ENCODE peak calls at places on chromosomes 13 and 19, in seven cellular contexts. Y is heart right ventricle, O is endodermal cell, S is spleen, N is Caco-2, U is A549, M is testis. G is an unnamed sample.

GRCh38 chr13:103187621-103188020 is 121.4 kb upstream of the SLC10A2 start:
- DNase-seq in Y (no peak), O (no peak), S (no peak), N (peak), U (no peak), M (no peak), G (peak)

GRCh38 chr19:29966594-29967249 is 24.7 kb downstream of the URI1 start:
- DNase-seq in Y (no peak), O (no peak), S (no peak), N (no peak), U (no peak), M (no peak), G (no peak)

GRCh38 chr19:33325920-33326319 is 23.6 kb upstream of the CEBPA start:
- DNase-seq in Y (no peak), O (no peak), S (no peak), N (no peak), U (no peak), M (no peak), G (no peak)

GRCh38 chr13:38783992-38784875 is 97.4 kb downstream of the FREM2 start:
- DNase-seq in Y (no peak), O (no peak), S (no peak), N (no peak), U (no peak), M (no peak), G (no peak)

GRCh38 chr13:76837811-76838210 is 48.4 kb downstream of the KCTD12 start:
- DNase-seq in Y (no peak), O (no peak), S (no peak), N (no peak), U (no peak), M (no peak), G (no peak)

GRCh38 chr19:12866416-12867119 is 14.7 kb downstream of the DNASE2 start:
- DNase-seq in Y (no peak), O (peak), S (no peak), N (no peak), U (no peak), M (no peak), G (no peak)

GRCh38 chr19:10228925-10229324 is 2.2 kb downstream of the S1PR2 start:
- DNase-seq in Y (peak), O (peak), S (no peak), N (peak), U (peak), M (no peak), G (peak)

GRCh38 chr13:44437356-44438233 is 64.0 kb downstream of the SERP2 start:
- DNase-seq in Y (no peak), O (peak), S (no peak), N (no peak), U (no peak), M (no peak), G (no peak)

GRCh38 chr13:97477824-97478223 is 43.9 kb downstream of the RAP2A start:
- DNase-seq in Y (no peak), O (no peak), S (no peak), N (no peak), U (no peak), M (no peak), G (no peak)

GRCh38 chr13:32142956-32143375 is 111.4 kb downstream of the FRY start:
- DNase-seq in Y (no peak), O (peak), S (no peak), N (peak), U (no peak), M (no peak), G (no peak)

DNA sequence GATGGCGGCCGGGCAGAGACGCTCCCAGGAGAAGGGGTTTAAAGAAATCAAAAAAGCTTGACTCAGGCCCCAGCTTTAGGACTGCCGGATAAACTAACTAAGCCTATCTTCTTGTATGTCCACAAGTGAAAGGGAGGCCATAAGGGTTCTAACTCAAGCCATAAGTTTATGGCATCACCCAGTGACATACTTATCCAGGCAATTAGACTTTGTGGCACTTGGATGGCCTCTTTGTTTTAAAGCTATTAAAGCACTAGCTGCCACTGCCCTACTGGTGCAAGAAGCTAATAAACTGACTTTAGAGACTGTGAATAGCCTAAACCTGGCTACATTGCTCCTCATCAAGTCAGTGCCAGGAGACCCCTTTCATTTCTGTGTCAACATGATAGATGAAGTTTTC is 102.1 kb downstream of the ZNF429 start:
- DNase-seq in Y (no peak), O (no peak), S (no peak), N (no peak), U (no peak), M (no peak), G (no peak)
- H3K4me3 ChIP-seq in Y (no peak), O (no peak), S (no peak), N (no peak), U (no peak), M (no peak), G (no peak)

GRCh38 chr13:33287142-33287882 is 1.8 kb upstream of the STARD13 start:
- DNase-seq in Y (no peak), O (no peak), S (no peak), N (no peak), U (no peak), M (no peak), G (no peak)

GRCh38 chr13:33284916-33285315 is 639 bp downstream of the STARD13 start:
- DNase-seq in Y (no peak), O (no peak), S (no peak), N (no peak), U (no peak), M (no peak), G (no peak)

GRCh38 chr13:33284016-33284415 is 1.5 kb downstream of the STARD13 start:
- DNase-seq in Y (no peak), O (no peak), S (no peak), N (no peak), U (no peak), M (no peak), G (no peak)

GRCh38 chr13:33286143-33286542 is 588 bp upstream of the STARD13 start:
- DNase-seq in Y (no peak), O (no peak), S (no peak), N (no peak), U (no peak), M (peak), G (no peak)

DNA sequence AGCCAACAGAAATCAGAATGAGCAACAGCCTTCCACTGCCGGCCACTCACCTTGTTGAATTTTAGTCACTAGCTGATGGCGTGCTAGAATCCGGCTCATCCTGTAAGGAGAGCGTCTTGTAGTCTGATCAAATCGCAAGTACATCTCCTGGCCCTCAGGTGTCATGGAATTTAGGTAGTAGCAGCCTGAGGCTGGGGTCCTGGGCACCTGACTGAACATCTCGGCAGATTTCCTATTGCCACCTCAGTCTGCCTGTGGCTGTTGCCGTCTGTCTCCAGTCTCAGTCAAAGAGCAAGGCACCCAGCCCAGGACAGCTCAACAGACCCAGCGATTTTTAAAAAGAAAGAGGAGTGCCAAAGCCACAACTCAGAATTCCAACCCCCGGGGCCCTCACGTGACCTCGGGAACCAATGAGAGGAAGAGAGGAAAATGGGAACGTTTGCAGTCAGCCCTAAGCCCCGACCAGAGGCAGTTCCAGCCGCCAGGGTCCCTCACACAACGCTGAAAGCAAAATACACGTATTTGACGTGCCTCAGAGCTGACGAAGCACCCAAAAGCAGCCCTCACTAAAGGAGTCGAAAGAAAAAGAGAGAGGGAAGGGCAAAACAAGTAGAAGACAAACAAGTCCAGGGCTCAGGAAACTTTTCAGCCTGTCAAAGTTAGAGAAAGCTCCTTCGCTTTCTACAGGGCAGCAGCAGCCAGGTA is at the start of gene STARD13:
- DNase-seq in Y (peak), O (peak), S (peak), N (peak), U (peak), M (peak), G (no peak)
- TF ChIP-seq CTCF in Y (peak), O (peak), S (peak), N (peak), U (no peak), M (peak), G (no peak)

DNA sequence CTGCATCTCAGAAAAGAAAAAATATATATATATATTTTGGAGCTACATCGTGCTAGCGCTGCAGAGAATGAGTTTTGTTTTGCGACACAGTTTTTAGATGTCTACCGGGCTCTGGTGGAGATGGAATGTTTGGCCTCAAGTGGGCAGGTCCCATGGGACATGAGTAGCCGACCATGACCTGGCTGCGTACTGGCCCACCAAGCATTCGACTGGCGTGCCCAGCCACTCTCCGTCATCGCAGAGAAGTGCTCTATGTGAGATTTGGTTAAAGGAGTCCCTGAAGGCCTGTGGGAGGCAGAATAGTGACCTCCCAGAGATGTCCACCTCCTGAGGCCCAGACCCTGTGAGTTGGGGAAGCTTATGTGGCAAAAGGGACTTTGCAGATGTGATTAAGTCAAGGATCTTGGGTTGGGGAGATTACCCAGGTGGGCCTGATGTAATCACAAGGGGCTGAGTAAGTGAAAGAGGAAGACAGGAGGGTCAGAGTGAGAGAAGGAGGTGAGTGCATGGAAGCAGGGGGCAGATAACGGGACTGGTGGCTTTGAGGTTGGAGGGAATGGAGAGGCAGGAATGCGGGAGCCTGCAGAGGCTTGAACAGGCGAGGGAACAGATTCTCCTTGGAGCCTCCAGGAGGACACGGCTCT is 817 bp upstream of the LILRB4 start:
- DNase-seq in Y (no peak), O (no peak), S (no peak), N (no peak), U (no peak), M (no peak), G (no peak)
- H3K4me3 ChIP-seq in Y (no peak), O (no peak), S (no peak), N (no peak), U (no peak), M (no peak), G (no peak)

GRCh38 chr19:31676271-31677004 is 327.2 kb upstream of the TSHZ3 start:
- DNase-seq in Y (no peak), O (peak), S (no peak), N (no peak), U (peak), M (peak), G (peak)
- TF ChIP-seq CTCF in Y (peak), O (peak), S (no peak), N (no peak), U (no peak), M (no peak), G (peak)

G was measured in WERI-Rb-1.